ENCODE peak calls at places on chromosomes 4 and X, in nine cellular contexts. J, W, X, F, H, G, Y, E and C are unnamed samples.

GRCh38 chr4:145736241-145736831 is 56.4 kb downstream of the C4orf51 start:
- DNase-seq in J (no peak), W (peak; percentile 76), X (peak; percentile 74), F (peak; percentile 72), H (peak; percentile 21), G (no peak), Y (no peak), E (no peak), C (no peak)

GRCh38 chr4:29581469-29581868 is 1138.7 kb upstream of the PCDH7 start:
- DNase-seq in J (no peak), W (no peak), X (no peak), F (no peak), H (no peak), G (no peak), Y (no peak), E (no peak), C (peak; percentile 38)

GRCh38 chrX:115047181-115047580 is 29.8 kb upstream of the IL13RA2 start:
- DNase-seq in J (no peak), W (no peak), X (no peak), F (no peak), H (no peak), G (no peak), Y (no peak), E (no peak), C (no peak)

GRCh38 chrX:100994352-100995281 is 25.1 kb downstream of the ARL13A start:
- DNase-seq in J (no peak), W (peak; percentile 38), X (no peak), F (no peak), H (no peak), G (no peak), Y (peak; percentile 3), E (no peak), C (no peak)

GRCh38 chr4:35725131-35725530 is 519.2 kb downstream of the ARAP2 start:
- DNase-seq in J (no peak), W (no peak), X (no peak), F (no peak), H (no peak), G (no peak), Y (no peak), E (no peak), C (no peak)

GRCh38 chr4:2797188-2797544 is 4.3 kb downstream of the SH3BP2 start:
- DNase-seq in J (no peak), W (no peak), X (peak; percentile 18), F (peak; percentile 66), H (no peak), G (no peak), Y (no peak), E (no peak), C (no peak)

GRCh38 chrX:40164751-40165150 is 67.0 kb upstream of the BCOR start:
- DNase-seq in J (no peak), W (no peak), X (no peak), F (no peak), H (no peak), G (no peak), Y (no peak), E (no peak), C (no peak)

GRCh38 chr4:46933686-46934085 is 24.6 kb upstream of the COX7B2 start:
- DNase-seq in J (no peak), W (no peak), X (no peak), F (no peak), H (no peak), G (no peak), Y (no peak), E (no peak), C (no peak)

GRCh38 chr4:141896687-141897086 is 260.3 kb downstream of the IL15 start:
- DNase-seq in J (no peak), W (no peak), X (no peak), F (no peak), H (no peak), G (no peak), Y (no peak), E (no peak), C (no peak)

GRCh38 chr4:141899103-141899502 is 262.7 kb downstream of the IL15 start:
- DNase-seq in J (no peak), W (no peak), X (no peak), F (no peak), H (no peak), G (no peak), Y (no peak), E (no peak), C (no peak)

GRCh38 chr4:141900841-141901240 is 264.5 kb downstream of the IL15 start:
- DNase-seq in J (no peak), W (no peak), X (no peak), F (no peak), H (no peak), G (no peak), Y (no peak), E (peak; percentile 32), C (no peak)

GRCh38 chr4:141899541-141899940 is 263.2 kb downstream of the IL15 start:
- DNase-seq in J (no peak), W (no peak), X (no peak), F (no peak), H (no peak), G (no peak), Y (no peak), E (no peak), C (no peak)

DNA sequence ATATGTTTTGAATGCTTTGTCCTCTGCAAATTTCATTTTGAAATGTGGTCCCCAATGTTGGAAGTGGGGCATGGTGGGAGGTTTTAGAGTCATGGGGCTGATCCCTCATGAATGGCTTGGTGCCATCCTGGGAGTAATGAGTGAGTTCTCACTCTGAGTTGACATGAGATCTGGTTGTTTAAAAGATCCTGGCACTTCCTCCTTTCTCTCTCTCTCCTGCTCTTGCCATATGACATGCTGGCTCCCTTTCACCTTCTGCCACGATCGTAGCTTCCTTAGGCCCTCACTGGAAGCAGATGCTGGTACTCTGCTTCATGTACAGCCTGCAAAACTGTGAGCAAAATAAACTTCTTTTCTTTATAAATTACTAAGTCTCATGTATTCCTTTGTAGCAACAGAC is 262.0 kb downstream of the IL15 start:
- DNase-seq in J (no peak), W (no peak), X (no peak), F (no peak), H (no peak), G (no peak), Y (no peak), E (no peak), C (no peak)
- H3K27ac ChIP-seq in J (no peak overlapping the region), W (no peak overlapping the region), X (no peak overlapping the region), F (no peak overlapping the region), H (no peak overlapping the region), G (no peak overlapping the region), Y (no peak overlapping the region), E (no peak overlapping the region), C (no peak overlapping the region)

GRCh38 chr4:38155589-38156294 is 195.5 kb downstream of the PTTG2 start:
- DNase-seq in J (no peak), W (no peak), X (no peak), F (no peak), H (no peak), G (no peak), Y (no peak), E (no peak), C (no peak)

GRCh38 chr4:38160487-38161207 is 200.4 kb downstream of the PTTG2 start:
- DNase-seq in J (peak; percentile 29), W (peak; percentile 89), X (peak; percentile 72), F (no peak), H (peak; percentile 33), G (peak; percentile 47), Y (peak; percentile 55), E (no peak), C (no peak)

GRCh38 chr4:38154251-38154650 is 194.1 kb downstream of the PTTG2 start:
- DNase-seq in J (no peak), W (no peak), X (no peak), F (no peak), H (peak; percentile 21), G (no peak), Y (no peak), E (no peak), C (no peak)

GRCh38 chr4:38154681-38155588 is 194.7 kb downstream of the PTTG2 start:
- DNase-seq in J (no peak), W (no peak), X (no peak), F (peak; percentile 81), H (peak; percentile 85), G (no peak), Y (no peak), E (no peak), C (peak; percentile 72)

GRCh38 chr4:38157592-38157991 is 197.4 kb downstream of the PTTG2 start:
- DNase-seq in J (no peak), W (no peak), X (no peak), F (no peak), H (peak; percentile 68), G (no peak), Y (peak; percentile 39), E (no peak), C (no peak)
- H3K27ac ChIP-seq in J (no peak overlapping the region), W (no peak overlapping the region), X (no peak overlapping the region), F (no peak overlapping the region), H (peak overlapping the region; percentile 87), G (no peak overlapping the region), Y (no peak overlapping the region), E (no peak overlapping the region), C (no peak overlapping the region)

GRCh38 chr4:98659106-98659592 is 738 bp upstream of the TSPAN5 start:
- DNase-seq in J (no peak), W (no peak), X (no peak), F (no peak), H (no peak), G (no peak), Y (peak; percentile 33), E (no peak), C (no peak)

GRCh38 chr4:98659741-98660507 is 1.5 kb upstream of the TSPAN5 start:
- DNase-seq in J (no peak), W (no peak), X (no peak), F (no peak), H (no peak), G (no peak), Y (peak; percentile 40), E (no peak), C (no peak)

GRCh38 chr4:98657531-98658286 is 702 bp downstream of the TSPAN5 start:
- DNase-seq in J (peak; percentile 23), W (no peak), X (peak; percentile 30), F (no peak), H (peak; percentile 23), G (peak; percentile 16), Y (peak; percentile 52), E (peak; percentile 50), C (no peak)

GRCh38 chr4:98656443-98656842 is 2.0 kb downstream of the TSPAN5 start:
- DNase-seq in J (no peak), W (no peak), X (no peak), F (no peak), H (no peak), G (no peak), Y (no peak), E (no peak), C (no peak)

DNA sequence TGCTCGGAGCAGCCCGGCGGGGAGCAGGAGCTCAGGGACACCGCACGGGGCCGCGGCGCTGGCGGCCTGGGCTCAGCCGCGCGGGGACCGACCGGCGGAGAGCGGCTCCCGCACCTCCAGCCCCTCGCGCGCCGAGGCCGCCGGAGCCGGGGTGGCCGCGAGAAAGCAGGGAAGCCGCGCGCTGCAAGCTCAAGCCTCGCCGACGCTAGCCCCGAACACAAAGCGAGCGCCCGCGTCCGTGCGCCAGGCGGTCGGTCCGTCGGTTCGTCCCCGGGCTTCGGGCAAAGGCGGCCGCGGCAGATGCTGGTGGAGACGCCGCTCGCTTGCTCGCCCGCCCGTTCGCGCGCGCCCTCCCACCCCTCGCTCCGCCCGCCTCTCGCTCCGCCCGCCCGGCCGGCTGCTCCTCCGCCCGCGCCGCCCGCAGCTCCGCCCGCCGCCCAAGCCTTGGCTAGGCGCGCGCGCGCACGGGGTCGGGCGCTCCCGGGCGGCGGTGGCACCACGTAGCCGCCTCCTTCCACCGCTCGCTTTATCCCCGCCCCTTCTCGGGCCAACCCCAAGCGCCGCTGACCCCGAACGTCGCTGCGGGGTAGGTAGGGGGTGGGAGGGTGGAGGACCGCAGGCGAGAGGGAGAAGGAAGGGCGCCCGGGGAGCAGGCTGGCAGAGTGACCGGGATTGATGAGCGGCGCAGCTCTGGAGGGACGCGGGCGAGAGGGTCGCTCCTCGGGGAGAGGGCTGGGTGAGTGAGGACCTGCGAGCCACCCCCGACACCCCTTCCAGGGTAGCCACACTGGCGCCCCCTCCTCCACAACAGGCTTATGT is at the start of gene TSPAN5:
- DNase-seq in J (peak; percentile 71), W (peak; percentile 57), X (peak; percentile 70), F (peak; percentile 84), H (peak; percentile 82), G (peak; percentile 56), Y (peak; percentile 88), E (peak; percentile 90), C (peak; percentile 90)
- H3K27ac ChIP-seq in J (peak within 1 kb of the TSS; percentile 70), W (no peak within 1 kb of the TSS), X (peak within 1 kb of the TSS; percentile 81), F (no peak within 1 kb of the TSS), H (peak within 1 kb of the TSS; percentile 84), G (no peak within 1 kb of the TSS), Y (peak within 1 kb of the TSS; percentile 41), E (no peak within 1 kb of the TSS), C (peak within 1 kb of the TSS; percentile 76)

GRCh38 chrX:18424482-18425198 is 768 bp upstream of the CDKL5 start:
- DNase-seq in J (peak; percentile 1), W (peak; percentile 11), X (no peak), F (peak; percentile 46), H (peak; percentile 19), G (peak; percentile 6), Y (peak; percentile 51), E (peak; percentile 33), C (no peak)
- H3K27ac ChIP-seq in J (peak overlapping the region; percentile 75), W (no peak overlapping the region), X (peak overlapping the region; percentile 83), F (peak overlapping the region; percentile 49), H (peak overlapping the region; percentile 61), G (peak overlapping the region; percentile 41), Y (no peak overlapping the region), E (no peak overlapping the region), C (peak overlapping the region; percentile 42)